ENCODE peak calls at places on chromosomes 1 and 21, in four cellular contexts. One of them, this sample, is unnamed.

GRCh38 chr1:50368179-50369007 is 54.9 kb downstream of the DMRTA2 start:
- DNase-seq in CD8-positive, alpha-beta T cell: peak
- DNase-seq in AML-193: no peak
- DNase-seq in tibial artery: no peak
- DNase-seq in this sample: no peak

GRCh38 chr1:202638019-202638887 is 72.0 kb downstream of the SYT2 start:
- DNase-seq in CD8-positive, alpha-beta T cell: no peak
- DNase-seq in AML-193: no peak
- DNase-seq in tibial artery: no peak
- DNase-seq in this sample: peak

GRCh38 chr1:59173721-59174120 is 123.2 kb upstream of the FGGY start:
- DNase-seq in CD8-positive, alpha-beta T cell: no peak
- DNase-seq in AML-193: no peak
- DNase-seq in tibial artery: no peak
- DNase-seq in this sample: peak

GRCh38 chr1:66495490-66495889 is 38.5 kb upstream of the SGIP1 start:
- DNase-seq in CD8-positive, alpha-beta T cell: no peak
- DNase-seq in AML-193: no peak
- DNase-seq in tibial artery: no peak
- DNase-seq in this sample: no peak

GRCh38 chr1:151828931-151829330 is 2.7 kb downstream of the RORC start:
- DNase-seq in CD8-positive, alpha-beta T cell: no peak
- DNase-seq in AML-193: peak
- DNase-seq in tibial artery: no peak
- DNase-seq in this sample: peak

GRCh38 chr1:1873186-1873585 is 17.7 kb downstream of the GNB1 start:
- DNase-seq in CD8-positive, alpha-beta T cell: no peak
- DNase-seq in AML-193: no peak
- DNase-seq in tibial artery: no peak
- DNase-seq in this sample: no peak

GRCh38 chr21:15289896-15290841 is 225.4 kb upstream of the NRIP1 start:
- DNase-seq in CD8-positive, alpha-beta T cell: no peak
- DNase-seq in AML-193: no peak
- DNase-seq in tibial artery: no peak
- DNase-seq in this sample: no peak

GRCh38 chr1:203629509-203630082 is 3.0 kb downstream of the ATP2B4 start:
- DNase-seq in CD8-positive, alpha-beta T cell: no peak
- DNase-seq in AML-193: peak
- DNase-seq in tibial artery: peak
- DNase-seq in this sample: peak

GRCh38 chr1:205091043-205091740 is 6.9 kb upstream of the TMEM81 start:
- DNase-seq in CD8-positive, alpha-beta T cell: no peak
- DNase-seq in AML-193: no peak
- DNase-seq in tibial artery: no peak
- DNase-seq in this sample: no peak

GRCh38 chr21:33700491-33700890 is 58.2 kb downstream of the ITSN1 start:
- DNase-seq in CD8-positive, alpha-beta T cell: no peak
- DNase-seq in AML-193: no peak
- DNase-seq in tibial artery: no peak
- DNase-seq in this sample: no peak

GRCh38 chr1:73930293-73930692 is 267.7 kb downstream of the LRRIQ3 start:
- DNase-seq in CD8-positive, alpha-beta T cell: no peak
- DNase-seq in AML-193: no peak
- DNase-seq in tibial artery: no peak
- DNase-seq in this sample: no peak